ENCODE peak calls at places on chromosomes 16 and 17, in nine cellular contexts. G is pancreas, E is GM23338, R is HFFc6, B is right lobe of liver, V is glutamatergic neuron, X is body of pancreas, D is thyroid gland, O is DND-41. N is an unnamed sample.

GRCh38 chr17:2025622-2026309 is 632 bp upstream of the RTN4RL1 start:
- DNase-seq in G (peak; percentile 90), E (peak; percentile 78), R (peak; percentile 58), B (peak; percentile 82), V (peak; percentile 90), X (peak; percentile 82), D (peak; percentile 73), O (peak; percentile 35), N (no peak)

GRCh38 chr17:51435641-51436091 is 175.3 kb downstream of the UTP18 start:
- DNase-seq in G (peak; percentile 73), E (peak; percentile 79), R (no peak), B (peak; percentile 94), V (peak; percentile 82), X (peak; percentile 89), D (peak; percentile 92), O (peak; percentile 17), N (no peak)

GRCh38 chr16:83356266-83356665 is 451.5 kb upstream of the HSBP1 start:
- DNase-seq in G (no peak), E (peak; percentile 89), R (peak; percentile 30), B (no peak), V (no peak), X (peak; percentile 15), D (peak; percentile 53), O (peak; percentile 15), N (peak; percentile 63)

GRCh38 chr17:42341568-42341967 is 46.7 kb downstream of the STAT3 start:
- DNase-seq in G (no peak), E (no peak), R (no peak), B (no peak), V (no peak), X (no peak), D (no peak), O (no peak), N (no peak)

GRCh38 chr16:78689536-78689935 is 590.1 kb downstream of the WWOX start:
- DNase-seq in G (no peak), E (no peak), R (no peak), B (no peak), V (no peak), X (no peak), D (no peak), O (no peak), N (no peak)

GRCh38 chr17:40532520-40533253 is 31.3 kb upstream of the TNS4 start:
- DNase-seq in G (no peak), E (no peak), R (no peak), B (peak; percentile 25), V (no peak), X (no peak), D (no peak), O (no peak), N (no peak)

GRCh38 chr17:3613139-3613538 is 3.9 kb upstream of the TRPV1 start:
- DNase-seq in G (no peak), E (no peak), R (no peak), B (no peak), V (no peak), X (no peak), D (no peak), O (no peak), N (no peak)

GRCh38 chr16:12131755-12132154 is 155.2 kb downstream of the SNX29 start:
- DNase-seq in G (no peak), E (no peak), R (no peak), B (no peak), V (no peak), X (no peak), D (no peak), O (no peak), N (no peak)

GRCh38 chr17:52751051-52751450 is 592.5 kb upstream of the CA10 start:
- DNase-seq in G (peak; percentile 37), E (no peak), R (no peak), B (no peak), V (no peak), X (no peak), D (no peak), O (no peak), N (no peak)

GRCh38 chr16:49731911-49732310 is 124.0 kb downstream of the ZNF423 start:
- DNase-seq in G (no peak), E (no peak), R (no peak), B (no peak), V (no peak), X (no peak), D (no peak), O (no peak), N (no peak)

GRCh38 chr17:49290690-49291326 is 60.2 kb upstream of the PHOSPHO1 start:
- DNase-seq in G (no peak), E (peak; percentile 71), R (peak; percentile 33), B (no peak), V (no peak), X (no peak), D (no peak), O (peak; percentile 23), N (peak; percentile 8)

GRCh38 chr16:57906385-57907316 is 64.3 kb downstream of the CNGB1 start:
- DNase-seq in G (no peak), E (peak; percentile 81), R (no peak), B (no peak), V (no peak), X (no peak), D (peak; percentile 50), O (peak; percentile 12), N (no peak)

GRCh38 chr17:52660692-52661091 is 502.2 kb upstream of the CA10 start:
- DNase-seq in G (no peak), E (no peak), R (no peak), B (no peak), V (no peak), X (no peak), D (no peak), O (no peak), N (no peak)

GRCh38 chr17:6110592-6110991 is 40.4 kb downstream of the WSCD1 start:
- DNase-seq in G (no peak), E (no peak), R (no peak), B (no peak), V (no peak), X (no peak), D (no peak), O (no peak), N (peak; percentile 3)

GRCh38 chr17:50690887-50691549 is 16.7 kb downstream of the ANKRD40 start:
- DNase-seq in G (no peak), E (no peak), R (no peak), B (no peak), V (no peak), X (no peak), D (no peak), O (no peak), N (no peak)

GRCh38 chr16:72996291-72997062 is 51.5 kb downstream of the ZFHX3 start:
- DNase-seq in G (no peak), E (no peak), R (no peak), B (no peak), V (no peak), X (peak; percentile 68), D (peak; percentile 40), O (no peak), N (no peak)

GRCh38 chr16:88815901-88816589 is 4.3 kb upstream of the APRT start:
- DNase-seq in G (peak; percentile 87), E (peak; percentile 63), R (no peak), B (no peak), V (peak; percentile 65), X (peak; percentile 57), D (peak; percentile 49), O (peak; percentile 75), N (no peak)

GRCh38 chr16:6517321-6517720 is 815.3 kb upstream of the RBFOX1 start:
- DNase-seq in G (no peak), E (no peak), R (no peak), B (no peak), V (no peak), X (no peak), D (no peak), O (no peak), N (no peak)

DNA sequence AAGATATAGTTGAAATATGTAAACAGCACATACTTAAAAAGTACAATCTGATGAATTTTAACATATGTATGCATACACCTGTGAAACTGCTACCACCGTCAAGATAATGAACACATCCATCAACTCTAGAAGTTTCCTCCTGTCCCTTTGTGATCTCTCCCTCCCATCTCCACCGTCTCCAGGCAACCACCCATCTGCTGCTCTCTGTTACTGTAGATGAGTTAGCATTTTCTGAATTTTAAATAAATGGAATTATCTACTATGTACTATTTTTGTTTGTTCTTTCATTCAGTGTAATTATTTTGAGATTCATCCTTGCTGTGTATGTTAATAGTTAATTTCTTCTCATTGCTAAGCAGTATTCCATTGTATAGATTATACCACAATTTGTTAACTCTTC is 40.3 kb upstream of the SMPD3 start:
- DNase-seq in G (no peak), E (no peak), R (no peak), B (no peak), V (no peak), X (peak; percentile 30), D (no peak), O (no peak), N (no peak)
- TF ChIP-seq CTCF in G (no peak), E (no peak), R (no peak), B (no peak), V (no peak), X (no peak), D (no peak), O (no peak), N (no peak)

GRCh38 chr17:64213995-64214507 is 49.0 kb downstream of the TEX2 start:
- DNase-seq in G (no peak), E (no peak), R (no peak), B (no peak), V (no peak), X (no peak), D (no peak), O (no peak), N (peak; percentile 26)
- TF ChIP-seq CTCF in G (no peak), E (no peak), R (no peak), B (no peak), V (no peak), X (no peak), D (no peak), O (no peak), N (no peak)

DNA sequence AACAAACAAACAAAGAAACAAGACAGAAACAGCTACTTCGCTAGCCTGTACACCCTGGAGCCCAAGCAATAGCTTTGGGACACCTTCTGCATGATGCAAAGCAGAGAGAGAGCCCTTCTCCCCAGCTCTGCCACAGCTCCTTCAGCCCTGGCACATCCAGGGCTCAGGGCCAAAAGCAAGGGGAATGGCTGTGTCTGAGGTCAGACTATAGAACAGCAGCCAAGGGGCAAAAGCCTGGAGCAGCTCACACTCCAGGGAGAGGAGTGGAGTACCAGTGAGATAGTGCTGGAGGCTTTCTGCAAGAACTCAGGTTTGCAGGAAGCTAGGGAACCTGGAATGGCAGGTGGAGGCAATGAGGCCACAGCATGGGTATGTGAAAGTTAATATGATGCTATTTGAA is 11.6 kb upstream of the SEPHS2 start:
- DNase-seq in G (no peak), E (no peak), R (no peak), B (no peak), V (no peak), X (no peak), D (no peak), O (no peak), N (no peak)
- TF ChIP-seq CTCF in G (no peak), E (no peak), R (no peak), B (no peak), V (no peak), X (no peak), D (no peak), O (no peak), N (no peak)

DNA sequence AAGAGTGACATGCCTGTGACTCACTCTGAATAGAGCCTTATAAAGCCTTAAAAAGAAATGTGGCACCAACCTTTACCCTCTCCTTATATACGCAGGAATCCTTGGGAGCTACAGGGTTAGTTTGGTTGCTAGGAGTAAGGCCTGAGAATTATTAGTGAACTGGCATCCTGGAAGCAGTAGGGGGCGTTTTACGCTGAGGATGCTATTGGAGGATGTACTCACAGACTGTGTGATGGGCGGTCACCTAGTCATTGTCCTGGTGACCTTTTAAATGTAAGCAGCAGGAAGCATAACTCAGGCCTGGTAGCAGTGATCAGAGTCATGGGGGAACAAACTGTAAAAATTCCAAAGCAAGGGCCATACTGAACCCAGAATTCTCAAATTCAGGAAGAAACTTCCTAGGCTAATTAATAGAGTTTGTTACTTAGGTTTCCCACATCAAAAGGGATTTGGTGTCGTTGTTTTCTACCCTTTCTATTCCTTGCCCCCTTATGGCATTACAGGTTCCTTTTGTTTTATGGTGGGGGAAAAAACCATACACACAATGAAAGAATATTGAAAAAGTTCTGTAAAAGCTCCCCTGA is 153.8 kb downstream of the SNX11 start:
- DNase-seq in G (no peak), E (peak; percentile 92), R (peak; percentile 7), B (no peak), V (peak; percentile 37), X (no peak), D (no peak), O (no peak), N (no peak)
- TF ChIP-seq CTCF in G (no peak), E (peak; percentile 82), R (peak; percentile 69), B (peak; percentile 24), V (peak; percentile 60), X (peak; percentile 9), D (no peak), O (peak; percentile 58), N (peak; percentile 52)

N was measured in astrocyte of the cerebellum.